ENCODE peak calls at places on chromosome 11, in four cellular contexts. H is effector CD4-positive, alpha-beta T cell; A is NCI-H1417; S is NCI-H2081. D is an unnamed sample.

GRCh38 chr11:71395010-71395560 is 53.1 kb downstream of the DHCR7 start:
- DNase-seq in H (no peak), A (peak; percentile 29), S (no peak), D (no peak)

GRCh38 chr11:30816959-30817880 is 231.1 kb upstream of the MPPED2 start:
- DNase-seq in H (no peak), A (no peak), S (no peak), D (peak; percentile 38)

GRCh38 chr11:113159967-113160621 is 154.3 kb upstream of the TTC12 start:
- DNase-seq in H (no peak), A (no peak), S (peak; percentile 66), D (no peak)

GRCh38 chr11:62127941-62128770 is 4.3 kb downstream of the INCENP start:
- DNase-seq in H (no peak), A (no peak), S (no peak), D (no peak)

GRCh38 chr11:17102447-17102846 is 25.0 kb upstream of the RPS13 start:
- DNase-seq in H (no peak), A (no peak), S (no peak), D (no peak)

GRCh38 chr11:19498986-19499669 is 213.5 kb upstream of the NAV2 start:
- DNase-seq in H (no peak), A (peak; percentile 59), S (peak; percentile 54), D (peak; percentile 14)

GRCh38 chr11:64207247-64208085 is 945 bp downstream of the FERMT3 start:
- DNase-seq in H (peak; percentile 64), A (no peak), S (no peak), D (no peak)

GRCh38 chr11:46643531-46643930 is 26.2 kb downstream of the ATG13 start:
- DNase-seq in H (no peak), A (no peak), S (no peak), D (no peak)

GRCh38 chr11:3123761-3124733 is 41.1 kb downstream of the OSBPL5 start:
- DNase-seq in H (no peak), A (no peak), S (no peak), D (peak; percentile 92)

GRCh38 chr11:841981-842369 is 354 bp downstream of the POLR2L start:
- DNase-seq in H (no peak), A (peak; percentile 62), S (no peak), D (no peak)

GRCh38 chr11:70544774-70545625 is 146.7 kb downstream of the CTTN start:
- DNase-seq in H (no peak), A (no peak), S (no peak), D (no peak)

GRCh38 chr11:130911306-130911705 is 5.0 kb downstream of the SNX19 start:
- DNase-seq in H (no peak), A (no peak), S (no peak), D (no peak)

GRCh38 chr11:70381872-70382842 is 16.2 kb upstream of the CTTN start:
- DNase-seq in H (no peak), A (no peak), S (no peak), D (no peak)

GRCh38 chr11:88169481-88169880 is 5.8 kb downstream of the RAB38 start:
- DNase-seq in H (no peak), A (no peak), S (no peak), D (peak; percentile 67)

GRCh38 chr11:75655619-75656018 is 13.2 kb downstream of the MAP6 start:
- DNase-seq in H (no peak), A (no peak), S (no peak), D (no peak)

GRCh38 chr11:117217685-117218084 is 14.2 kb downstream of the PCSK7 start:
- DNase-seq in H (no peak), A (no peak), S (no peak), D (no peak)

GRCh38 chr11:117600261-117600783 is 196.7 kb downstream of the DSCAML1 start:
- DNase-seq in H (no peak), A (peak; percentile 88), S (peak; percentile 99), D (no peak)

GRCh38 chr11:65883786-65884715 is 4.2 kb downstream of the FIBP start:
- DNase-seq in H (no peak), A (no peak), S (no peak), D (no peak)

GRCh38 chr11:43852057-43852636 is 28.5 kb upstream of the ALKBH3 start:
- DNase-seq in H (peak; percentile 16), A (peak; percentile 50), S (peak; percentile 66), D (peak; percentile 73)

GRCh38 chr11:36702330-36703054 is 104.5 kb upstream of the RAG2 start:
- DNase-seq in H (no peak), A (peak; percentile 56), S (peak; percentile 69), D (peak; percentile 68)

GRCh38 chr11:124167852-124168251 is 15.3 kb upstream of the OR10D3 start:
- DNase-seq in H (no peak), A (peak; percentile 73), S (peak; percentile 76), D (no peak)

GRCh38 chr11:82969811-82970210 is 68.3 kb downstream of the DDIAS start:
- DNase-seq in H (no peak), A (no peak), S (no peak), D (no peak)

GRCh38 chr11:2584812-2585565 is 114.8 kb downstream of the KCNQ1OT1 start:
- DNase-seq in H (no peak), A (no peak), S (no peak), D (no peak)

GRCh38 chr11:116339306-116339705 is 433.5 kb downstream of the BUD13 start:
- DNase-seq in H (no peak), A (no peak), S (no peak), D (no peak)

GRCh38 chr11:118076754-118077281 is at the start of gene TMPRSS4:
- DNase-seq in H (no peak), A (peak; percentile 33), S (no peak), D (peak; percentile 94)

GRCh38 chr11:64971421-64972233 is at the start of gene MAJIN:
- DNase-seq in H (peak; percentile 82), A (no peak), S (no peak), D (peak; percentile 37)

GRCh38 chr11:75339685-75340409 is 11.6 kb downstream of the ARRB1 start:
- DNase-seq in H (no peak), A (no peak), S (no peak), D (no peak)

GRCh38 chr11:57316017-57316416 is 8.7 kb downstream of the TNKS1BP1 start:
- DNase-seq in H (no peak), A (no peak), S (no peak), D (no peak)

GRCh38 chr11:2930705-2931415 is 1.6 kb upstream of the PHLDA2 start:
- DNase-seq in H (no peak), A (peak; percentile 65), S (peak; percentile 54), D (peak; percentile 80)

GRCh38 chr11:128575174-128575955 is 12.0 kb downstream of the ETS1 start:
- DNase-seq in H (no peak), A (no peak), S (no peak), D (no peak)

GRCh38 chr11:10109836-10110235 is 184.2 kb downstream of the SBF2 start:
- DNase-seq in H (no peak), A (no peak), S (no peak), D (no peak)

GRCh38 chr11:927871-928270 is 2.2 kb downstream of the AP2A2 start:
- DNase-seq in H (no peak), A (no peak), S (no peak), D (no peak)

GRCh38 chr11:76620471-76620870 is 50.1 kb downstream of the LRRC32 start:
- DNase-seq in H (no peak), A (no peak), S (no peak), D (peak; percentile 20)

GRCh38 chr11:3905080-3905953 is 49.9 kb downstream of the STIM1 start:
- DNase-seq in H (peak; percentile 49), A (no peak), S (no peak), D (peak; percentile 86)

GRCh38 chr11:46472662-46472994 is 81.1 kb upstream of the CHRM4 start:
- DNase-seq in H (no peak), A (no peak), S (no peak), D (peak; percentile 9)

GRCh38 chr11:128052912-128053641 is 534.3 kb downstream of the ETS1 start:
- DNase-seq in H (no peak), A (no peak), S (no peak), D (peak; percentile 92)

GRCh38 chr11:15194671-15195415 is 80.1 kb downstream of the INSC start:
- DNase-seq in H (no peak), A (no peak), S (no peak), D (peak; percentile 76)

GRCh38 chr11:67054851-67055523 is 1.7 kb upstream of the RHOD start:
- DNase-seq in H (no peak), A (peak; percentile 91), S (peak; percentile 71), D (peak; percentile 99)

GRCh38 chr11:35375332-35376125 is 43.8 kb downstream of the SLC1A2 start:
- DNase-seq in H (no peak), A (no peak), S (no peak), D (no peak)